ENCODE peak calls at places on chromosomes 6 and 20, in eight cellular contexts. L, F, G, C, P, H, Q and K are unnamed samples.

GRCh38 chr6:135921176-135921575 is 69.7 kb downstream of the PDE7B start:
- DNase-seq in P (no peak), L (peak), F (no peak), C (no peak), G (no peak), Q (no peak), H (no peak), K (no peak)

GRCh38 chr6:11848852-11849731 is 70.5 kb upstream of the ADTRP start:
- DNase-seq in H (no peak), G (peak), C (no peak), F (no peak), Q (no peak), L (peak), P (no peak), K (no peak)

GRCh38 chr6:107707346-107708270 is 116.5 kb downstream of the SCML4 start:
- DNase-seq in P (no peak), C (no peak), L (no peak), G (no peak), F (no peak), H (no peak), Q (no peak), K (no peak)

GRCh38 chr20:51339721-51340450 is 202.6 kb downstream of the NFATC2 start:
- DNase-seq in L (no peak), F (no peak), H (no peak), Q (no peak), P (no peak), G (no peak), C (no peak), K (no peak)

GRCh38 chr6:137323860-137324259 is 104.7 kb upstream of the IFNGR1 start:
- DNase-seq in Q (peak), L (no peak), P (no peak), H (no peak), F (no peak), C (no peak), G (no peak), K (no peak)

GRCh38 chr6:24761193-24761835 is 13.4 kb upstream of the GMNN start:
- DNase-seq in L (no peak), H (no peak), F (no peak), P (no peak), G (no peak), C (no peak), Q (peak), K (no peak)

GRCh38 chr6:455006-455585 is 63.5 kb downstream of the IRF4 start:
- DNase-seq in C (no peak), F (no peak), P (no peak), G (peak), Q (no peak), H (no peak), L (peak), K (no peak)

GRCh38 chr20:52493177-52493711 is 301.7 kb upstream of the ZFP64 start:
- DNase-seq in Q (no peak), F (no peak), P (no peak), G (peak), L (peak), C (no peak), H (no peak), K (no peak)

DNA sequence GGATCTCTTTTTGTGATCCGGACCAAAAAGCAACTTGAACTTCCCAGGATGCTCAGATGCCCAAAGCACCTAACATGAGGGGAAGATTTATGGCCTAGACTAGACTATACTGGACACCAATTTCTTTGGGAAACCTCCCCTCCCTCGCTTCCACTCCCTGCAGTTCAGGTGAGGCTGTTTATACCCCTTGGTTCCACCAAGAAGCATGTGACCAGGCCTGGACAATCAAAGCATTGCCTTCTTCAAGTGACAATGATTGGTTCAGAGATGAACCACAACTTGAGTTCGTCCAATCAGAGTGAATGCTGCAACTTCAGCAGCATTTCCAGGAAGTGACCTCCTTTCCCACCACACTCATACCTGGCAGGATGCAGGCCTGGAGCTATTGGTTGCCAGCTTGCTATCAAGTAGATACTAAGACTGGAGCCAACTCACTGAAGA is 45.6 kb upstream of the SLC9A8 start:
- DNase-seq in C (no peak), F (no peak), H (no peak), P (no peak), L (no peak), G (peak), Q (no peak), K (no peak)
- H3K4me3 ChIP-seq in C (no peak), F (no peak), H (no peak), P (no peak), L (no peak), G (no peak), Q (no peak), K (no peak)

DNA sequence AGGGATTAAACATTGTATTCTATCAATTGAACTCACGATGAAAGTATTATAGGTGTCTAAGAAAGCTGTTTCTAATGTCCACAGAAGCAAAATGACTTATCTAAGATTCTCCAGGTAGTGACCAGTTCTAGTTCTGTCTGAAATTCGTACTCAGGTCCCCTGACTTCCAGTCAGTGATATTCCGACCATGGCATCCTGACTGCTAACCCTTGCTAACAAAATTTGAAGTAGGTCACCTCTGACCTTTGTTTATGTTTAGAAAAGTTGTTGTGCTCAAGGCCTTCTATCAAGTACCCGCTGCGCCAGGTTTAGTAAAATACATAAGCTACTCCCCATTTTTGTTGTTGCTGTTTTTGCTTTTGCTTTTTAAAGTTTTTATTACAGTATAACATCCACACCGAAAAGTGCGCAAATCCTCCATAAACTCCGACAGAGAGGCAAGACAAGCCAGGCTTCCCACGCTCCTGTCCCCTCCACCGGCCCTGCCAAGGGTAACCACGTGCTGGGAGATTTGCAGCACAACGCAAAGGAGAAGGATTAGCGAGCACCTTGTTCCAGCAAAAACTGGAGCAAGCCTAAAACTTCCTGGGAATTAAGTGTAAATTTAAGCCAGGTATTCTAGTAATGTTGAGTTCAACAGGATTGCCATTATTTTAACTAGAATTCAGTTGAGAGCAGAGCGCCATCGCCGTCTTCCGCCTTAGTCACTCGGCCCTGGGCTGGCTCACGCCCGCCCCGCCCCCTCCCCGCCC is 17.9 kb upstream of the HMGN4 start:
- DNase-seq in H (no peak), F (no peak), P (no peak), L (no peak), Q (no peak), G (no peak), C (no peak), K (no peak)
- H3K4me3 ChIP-seq in H (peak), F (peak), P (peak), L (peak), Q (peak), G (peak), C (peak), K (no peak)

GRCh38 chr6:6545616-6546317 is 42.8 kb upstream of the LY86 start:
- DNase-seq in P (no peak), G (no peak), Q (no peak), F (no peak), L (no peak), C (no peak), H (no peak), K (no peak)
- H3K4me3 ChIP-seq in P (peak), G (no peak), Q (peak), F (peak), L (no peak), C (peak), H (peak), K (peak)

GRCh38 chr6:100553243-100553642 is 88.5 kb upstream of the SIM1 start:
- DNase-seq in F (no peak), Q (no peak), C (no peak), L (no peak), P (no peak), H (no peak), G (no peak), K (no peak)
- H3K4me3 ChIP-seq in F (no peak), Q (no peak), C (no peak), L (no peak), P (no peak), H (no peak), G (no peak), K (no peak)

GRCh38 chr20:60599381-60599780 is 641.2 kb downstream of the CDH26 start:
- DNase-seq in Q (no peak), G (no peak), C (no peak), H (no peak), F (no peak), P (no peak), L (no peak), K (no peak)
- H3K4me3 ChIP-seq in Q (no peak), G (no peak), C (no peak), H (no peak), F (no peak), P (no peak), L (no peak), K (no peak)

GRCh38 chr20:24868396-24868927 is 80.6 kb upstream of the CST7 start:
- DNase-seq in F (no peak), G (no peak), Q (no peak), H (no peak), P (no peak), C (no peak), L (no peak), K (no peak)

GRCh38 chr20:24867556-24867955 is 81.5 kb upstream of the CST7 start:
- DNase-seq in G (no peak), L (no peak), Q (no peak), F (no peak), P (no peak), H (no peak), C (no peak), K (no peak)

GRCh38 chr20:24868959-24869358 is 80.1 kb upstream of the CST7 start:
- DNase-seq in H (no peak), C (no peak), Q (no peak), L (no peak), G (no peak), P (no peak), F (no peak), K (no peak)

GRCh38 chr20:24866008-24866407 is 83.1 kb upstream of the CST7 start:
- DNase-seq in C (no peak), P (no peak), G (peak), H (no peak), L (no peak), F (no peak), Q (no peak), K (no peak)

DNA sequence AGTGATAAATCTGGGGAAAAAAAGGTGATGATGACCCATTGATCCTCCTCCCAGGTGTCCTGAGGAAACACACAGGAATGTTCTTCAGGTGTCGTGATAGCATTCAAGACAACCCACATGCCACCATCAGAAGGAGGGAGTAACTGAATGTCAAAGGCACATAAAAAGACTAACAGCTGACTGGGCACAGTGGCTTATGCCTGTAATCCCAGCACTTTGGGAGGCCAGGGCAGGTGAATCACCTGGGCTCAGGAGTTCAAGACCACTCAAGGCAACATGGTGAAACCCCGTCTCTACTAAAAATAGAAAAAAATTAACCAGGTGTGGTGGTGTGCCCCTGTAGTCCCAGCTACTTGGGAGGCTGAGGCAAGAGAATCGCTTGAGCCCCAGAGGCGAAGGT is 82.3 kb upstream of the CST7 start:
- DNase-seq in C (no peak), Q (no peak), L (no peak), H (no peak), F (no peak), G (no peak), P (no peak), K (no peak)
- H3K4me3 ChIP-seq in C (no peak), Q (no peak), L (no peak), H (no peak), F (no peak), G (no peak), P (no peak), K (no peak)

GRCh38 chr6:156703719-156704118 is 73.5 kb upstream of the ARID1B start:
- DNase-seq in P (no peak), C (no peak), H (no peak), G (no peak), F (no peak), L (peak), Q (no peak), K (no peak)
- H3K4me3 ChIP-seq in P (no peak), C (no peak), H (no peak), G (no peak), F (no peak), L (no peak), Q (no peak), K (no peak)

DNA sequence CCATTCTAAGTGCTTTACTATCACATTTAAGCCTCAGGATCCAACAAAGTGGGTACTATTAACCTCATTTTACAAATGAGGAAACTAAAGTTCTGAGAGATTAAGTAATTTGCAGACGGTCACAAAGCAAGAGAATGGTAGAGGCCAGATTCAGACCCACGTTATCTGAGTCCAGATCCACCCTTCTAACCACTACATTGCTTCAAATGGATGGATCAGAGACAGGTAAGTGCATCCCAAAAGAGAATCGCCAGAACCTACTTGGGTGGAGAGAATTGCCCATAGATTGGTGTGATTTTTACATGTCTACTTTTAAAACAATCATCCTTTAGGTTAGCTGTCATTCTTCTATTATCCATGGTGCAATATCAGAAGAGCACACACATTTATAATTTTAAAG is 7.1 kb downstream of the MAN1A1 start:
- DNase-seq in F (no peak), L (no peak), G (no peak), C (no peak), P (no peak), H (no peak), Q (no peak), K (no peak)
- H3K4me3 ChIP-seq in F (no peak), L (no peak), G (no peak), C (no peak), P (no peak), H (no peak), Q (no peak), K (peak)

GRCh38 chr6:33633462-33634158 is 12.5 kb downstream of the ITPR3 start:
- DNase-seq in G (peak), P (peak), H (peak), F (peak), C (peak), L (peak), Q (peak), K (peak)
- H3K4me3 ChIP-seq in G (peak), P (peak), H (peak), F (peak), C (peak), L (peak), Q (peak), K (peak)

GRCh38 chr20:49711331-49711987 is 2.2 kb downstream of the B4GALT5 start:
- DNase-seq in L (no peak), F (no peak), H (no peak), C (no peak), G (no peak), Q (no peak), P (no peak), K (no peak)
- H3K4me3 ChIP-seq in L (no peak), F (peak), H (peak), C (no peak), G (peak), Q (no peak), P (peak), K (peak)